ENCODE peak calls at places on chromosome 9, in four cellular contexts. X, H, W and I are unnamed samples.

GRCh38 chr9:132181796-132182521 is 20.1 kb downstream of the NTNG2 start:
- DNase-seq in W (peak; percentile 38), H (no peak), X (peak; percentile 53), I (no peak)

GRCh38 chr9:91978739-91979414 is 28.8 kb upstream of the ROR2 start:
- DNase-seq in W (peak; percentile 29), X (peak; percentile 1), H (no peak), I (peak; percentile 37)

GRCh38 chr9:73715591-73715990 is 563.9 kb downstream of the ANXA1 start:
- DNase-seq in H (no peak), X (no peak), W (no peak), I (no peak)

GRCh38 chr9:95457769-95458168 is 59.0 kb downstream of the PTCH1 start:
- DNase-seq in H (no peak), W (no peak), X (no peak), I (no peak)

GRCh38 chr9:119094086-119094485 is 275.1 kb downstream of the BRINP1 start:
- DNase-seq in W (no peak), X (no peak), H (no peak), I (no peak)

GRCh38 chr9:13478235-13478634 is 198.7 kb upstream of the MPDZ start:
- DNase-seq in X (no peak), H (no peak), W (no peak), I (no peak)

GRCh38 chr9:419571-420156 is 205.0 kb downstream of the DOCK8 start:
- DNase-seq in X (no peak), H (no peak), W (no peak), I (no peak)

GRCh38 chr9:94829380-94830070 is 103.0 kb downstream of the AOPEP start:
- DNase-seq in W (no peak), H (no peak), X (no peak), I (peak; percentile 45)

GRCh38 chr9:122888480-122888879 is 16.7 kb downstream of the RC3H2 start:
- DNase-seq in H (no peak), X (no peak), W (no peak), I (no peak)

GRCh38 chr9:71637926-71638325 is 130.4 kb downstream of the CEMIP2 start:
- DNase-seq in H (no peak), W (no peak), X (no peak), I (no peak)

GRCh38 chr9:136412912-136413420 is 2.5 kb downstream of the PMPCA start:
- DNase-seq in H (no peak), W (no peak), X (no peak), I (no peak)

GRCh38 chr9:72949918-72950325 is 2.9 kb downstream of the ALDH1A1 start:
- DNase-seq in H (no peak), W (no peak), X (no peak), I (peak; percentile 55)

GRCh38 chr9:116697341-116697740 is 10.2 kb downstream of the TRIM32 start:
- DNase-seq in X (no peak), H (no peak), W (no peak), I (no peak)

GRCh38 chr9:124222918-124223720 is 34.6 kb upstream of the NEK6 start:
- DNase-seq in X (no peak), H (peak; percentile 78), W (no peak), I (peak; percentile 92)

GRCh38 chr9:89928106-89928505 is 323.3 kb downstream of the GADD45G start:
- DNase-seq in X (peak; percentile 16), H (no peak), W (no peak), I (no peak)

GRCh38 chr9:95459867-95460626 is 56.7 kb downstream of the PTCH1 start:
- DNase-seq in X (peak; percentile 84), H (no peak), W (no peak), I (no peak)

GRCh38 chr9:114518120-114518519 is 12.8 kb upstream of the WHRN start:
- DNase-seq in X (no peak), W (no peak), H (no peak), I (no peak)

GRCh38 chr9:33135086-33135958 is 31.8 kb downstream of the B4GALT1 start:
- DNase-seq in X (no peak), H (no peak), W (no peak), I (no peak)

GRCh38 chr9:135971892-135972291 is 10.7 kb upstream of the UBAC1 start:
- DNase-seq in X (no peak), H (no peak), W (peak; percentile 91), I (peak; percentile 52)

GRCh38 chr9:95080961-95081658 is 236.4 kb downstream of the FANCC start:
- DNase-seq in X (no peak), H (no peak), W (no peak), I (no peak)

GRCh38 chr9:130319300-130319699 is 53.7 kb downstream of the HMCN2 start:
- DNase-seq in W (peak; percentile 46), X (no peak), H (no peak), I (no peak)

GRCh38 chr9:20580673-20581072 is 41.6 kb downstream of the MLLT3 start:
- DNase-seq in X (no peak), W (no peak), H (no peak), I (peak; percentile 45)

GRCh38 chr9:126799051-126799450 is 5.8 kb upstream of the ZBTB43 start:
- DNase-seq in W (no peak), H (no peak), X (no peak), I (no peak)

GRCh38 chr9:93290495-93291434 is 106.8 kb downstream of the WNK2 start:
- DNase-seq in X (no peak), H (no peak), W (no peak), I (no peak)

GRCh38 chr9:25861416-25861815 is 183.2 kb upstream of the TUSC1 start:
- DNase-seq in H (no peak), X (no peak), W (no peak), I (no peak)

GRCh38 chr9:94111446-94111845 is 27.2 kb downstream of the PTPDC1 start:
- DNase-seq in X (no peak), W (no peak), H (no peak), I (no peak)

GRCh38 chr9:127927457-127928231 is 2.9 kb downstream of the PIP5KL1 start:
- DNase-seq in X (no peak), W (peak; percentile 57), H (no peak), I (peak; percentile 81)

GRCh38 chr9:116115731-116116353 is 37.7 kb upstream of the PAPPA start:
- DNase-seq in W (no peak), X (no peak), H (no peak), I (no peak)

GRCh38 chr9:70044450-70045307 is 1.0 kb downstream of the MAMDC2 start:
- DNase-seq in H (no peak), W (peak; percentile 23), X (no peak), I (peak; percentile 68)